ENCODE peak calls at places on chromosomes 4 and X, in four cellular contexts. A, U, X and D are unnamed samples.

GRCh38 chrX:68998716-68999115 is 166.5 kb downstream of the PJA1 start:
- DNase-seq in A (no peak), U (no peak), X (no peak), D (no peak)

GRCh38 chrX:150664290-150664689 is 28.9 kb upstream of the MTMR1 start:
- DNase-seq in A (no peak), U (no peak), X (no peak), D (no peak)

GRCh38 chr4:86235549-86235948 is 124.3 kb downstream of the MAPK10 start:
- DNase-seq in A (no peak), U (no peak), X (no peak), D (no peak)

GRCh38 chrX:71652405-71652804 is 14.9 kb upstream of the LOC101059915 start:
- DNase-seq in A (no peak), U (peak; percentile 48), X (no peak), D (no peak)

GRCh38 chr4:81631958-81632439 is 160.3 kb upstream of the RASGEF1B start:
- DNase-seq in A (no peak), U (peak; percentile 32), X (peak; percentile 1), D (no peak)

GRCh38 chr4:177367336-177367735 is 57.7 kb downstream of the NEIL3 start:
- DNase-seq in A (no peak), U (no peak), X (no peak), D (no peak)

GRCh38 chr4:3489451-3489962 is 26.4 kb downstream of the DOK7 start:
- DNase-seq in A (no peak), U (no peak), X (no peak), D (no peak)

GRCh38 chr4:85783483-85783882 is 308.5 kb downstream of the ARHGAP24 start:
- DNase-seq in A (no peak), U (peak; percentile 96), X (no peak), D (no peak)

GRCh38 chrX:16826207-16826606 is 39.9 kb downstream of the TXLNG start:
- DNase-seq in A (no peak), U (peak; percentile 56), X (no peak), D (no peak)

GRCh38 chr4:145937990-145938611 is 522 bp downstream of the ZNF827 start:
- DNase-seq in A (no peak), U (no peak), X (no peak), D (peak; percentile 33)

GRCh38 chr4:30716158-30716557 is 4.0 kb upstream of the PCDH7 start:
- DNase-seq in A (no peak), U (peak; percentile 27), X (no peak), D (no peak)

GRCh38 chr4:27381806-27382205 is 521.2 kb downstream of the STIM2 start:
- DNase-seq in A (no peak), U (no peak), X (no peak), D (no peak)

GRCh38 chr4:186201535-186202230 is 10.3 kb downstream of the CYP4V2 start:
- DNase-seq in A (no peak), U (peak; percentile 47), X (peak; percentile 31), D (peak; percentile 35)

GRCh38 chr4:6313216-6313615 is 43.6 kb downstream of the WFS1 start:
- DNase-seq in A (no peak), U (no peak), X (no peak), D (no peak)

GRCh38 chrX:68498508-68499379 is at the start of gene YIPF6:
- DNase-seq in A (peak; percentile 47), U (peak; percentile 77), X (no peak), D (peak; percentile 62)

GRCh38 chr4:38691251-38692008 is 27.4 kb downstream of the KLF3 start:
- DNase-seq in A (no peak), U (peak; percentile 92), X (no peak), D (no peak)

GRCh38 chr4:99677161-99677560 is 19.5 kb upstream of the C4orf54 start:
- DNase-seq in A (no peak), U (no peak), X (no peak), D (no peak)

GRCh38 chrX:110338850-110339373 is 19.7 kb upstream of the RTL9 start:
- DNase-seq in A (no peak), U (no peak), X (peak; percentile 55), D (no peak)

GRCh38 chr4:54109226-54110018 is 9.5 kb downstream of the GSX2 start:
- DNase-seq in A (no peak), U (no peak), X (no peak), D (no peak)

GRCh38 chr4:6128221-6128871 is 72.0 kb downstream of the JAKMIP1 start:
- DNase-seq in A (no peak), U (no peak), X (no peak), D (no peak)

GRCh38 chrX:29841750-29842149 is 373.6 kb upstream of the MAGEB2 start:
- DNase-seq in A (no peak), U (peak; percentile 27), X (no peak), D (no peak)

GRCh38 chr4:673349-674091 is 556 bp downstream of the ATP5ME start:
- DNase-seq in A (peak; percentile 36), U (no peak), X (peak; percentile 46), D (no peak)

GRCh38 chr4:5927747-5928146 is 34.9 kb upstream of the CRMP1 start:
- DNase-seq in A (no peak), U (no peak), X (no peak), D (no peak)

GRCh38 chr4:159607824-159608223 is 504.9 kb downstream of the RAPGEF2 start:
- DNase-seq in A (no peak), U (no peak), X (no peak), D (no peak)

GRCh38 chrX:9272166-9272565 is 192.7 kb upstream of the TBL1X start:
- DNase-seq in A (no peak), U (peak; percentile 26), X (no peak), D (no peak)

GRCh38 chr4:32169841-32170240 is 1449.7 kb downstream of the PCDH7 start:
- DNase-seq in A (no peak), U (no peak), X (no peak), D (no peak)

GRCh38 chr4:32172761-32173160 is 1452.6 kb downstream of the PCDH7 start:
- DNase-seq in A (no peak), U (peak; percentile 0), X (no peak), D (no peak)

DNA sequence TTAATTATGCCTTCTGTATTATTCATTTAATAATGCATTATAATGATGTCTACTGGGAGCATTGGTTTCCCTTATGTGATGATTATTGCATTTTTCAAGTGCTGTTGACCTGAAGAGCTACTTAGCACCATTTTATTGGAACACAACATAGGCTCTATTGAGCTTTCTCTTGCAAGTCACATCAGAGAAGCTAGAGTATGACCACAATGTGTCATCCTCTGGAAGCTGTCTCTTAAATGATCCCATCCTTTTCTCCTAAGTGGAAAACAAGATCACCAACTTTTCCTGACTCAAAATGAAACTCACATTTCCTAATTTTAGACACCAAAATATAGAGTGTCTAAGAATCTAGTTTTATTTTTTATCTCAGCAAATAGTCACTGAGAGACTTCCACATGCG is 1451.9 kb downstream of the PCDH7 start:
- DNase-seq in A (no peak), U (no peak), X (no peak), D (no peak)
- TF ChIP-seq CTCF in A (no peak), U (no peak), X (no peak), D (no peak)

DNA sequence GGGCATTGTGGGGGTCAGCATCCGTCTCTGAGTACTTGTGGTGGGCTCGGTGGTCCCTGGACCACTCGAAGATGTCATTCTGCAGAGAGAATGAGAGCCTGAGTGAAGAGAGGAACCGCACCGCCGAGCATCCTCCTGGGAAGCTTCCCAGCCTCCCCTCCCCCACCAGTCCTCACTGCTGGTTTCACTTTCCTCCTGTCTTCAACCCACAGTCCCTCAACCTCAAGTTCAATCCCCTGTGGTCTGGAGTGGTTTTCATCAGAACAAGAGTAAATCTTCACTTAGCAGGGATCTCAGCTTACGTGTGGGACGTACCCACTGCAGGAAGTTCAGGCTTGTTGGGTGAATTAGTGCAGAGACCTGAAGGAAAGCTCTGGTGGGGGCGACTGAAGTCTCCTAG is 117.8 kb downstream of the SCD5 start:
- DNase-seq in A (no peak), U (no peak), X (no peak), D (no peak)
- TF ChIP-seq CTCF in A (no peak), U (no peak), X (no peak), D (no peak)

GRCh38 chrX:74535211-74535621 is 79.2 kb downstream of the RLIM start:
- DNase-seq in A (no peak), U (peak; percentile 61), X (no peak), D (no peak)
- TF ChIP-seq CTCF in A (peak; percentile 28), U (peak; percentile 43), X (peak; percentile 4), D (no peak)

GRCh38 chr4:102610007-102610406 is 108.8 kb downstream of the NFKB1 start:
- DNase-seq in A (no peak), U (peak; percentile 34), X (no peak), D (no peak)
- TF ChIP-seq CTCF in A (no peak), U (peak; percentile 43), X (peak; percentile 9), D (no peak)

DNA sequence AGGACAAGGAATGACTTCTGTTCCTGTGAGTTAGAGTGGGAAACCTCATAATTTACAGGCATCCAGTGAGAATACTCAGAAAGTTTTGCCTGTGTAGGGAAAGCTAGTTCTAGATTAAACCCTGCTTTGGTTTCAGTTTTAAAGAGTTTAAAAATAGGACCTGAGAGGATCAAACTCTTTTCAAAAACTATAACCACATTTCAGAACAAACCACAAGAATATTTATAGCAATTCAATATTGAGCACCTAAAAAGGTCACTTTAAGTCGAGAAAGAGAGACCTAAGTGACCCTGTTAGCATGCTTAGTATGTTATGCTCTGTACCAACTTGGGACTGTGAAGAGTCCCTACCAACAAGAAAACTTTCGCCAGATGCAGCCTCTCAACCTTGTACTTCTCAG is 17.4 kb upstream of the PWWP3B start:
- DNase-seq in A (no peak), U (no peak), X (no peak), D (no peak)
- TF ChIP-seq CTCF in A (no peak), U (no peak), X (no peak), D (no peak)

DNA sequence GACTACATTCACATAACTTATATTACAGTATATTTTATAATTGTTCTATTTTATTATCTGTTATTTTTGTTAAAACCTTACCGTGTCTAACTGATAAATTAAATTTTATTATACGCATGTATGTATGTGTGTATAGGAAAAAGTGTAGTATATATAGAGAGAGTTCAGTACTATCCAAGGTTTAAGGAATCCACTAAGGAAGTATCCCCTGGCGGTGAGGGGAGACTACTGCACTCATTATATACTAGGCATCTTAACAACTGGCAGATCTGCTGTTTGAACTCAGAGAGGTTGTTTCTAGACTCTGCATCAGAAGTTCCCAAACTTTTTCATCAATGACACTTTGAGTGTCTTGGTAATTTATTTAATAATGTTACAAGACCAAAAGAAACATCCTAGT is 70.9 kb downstream of the NDST4 start:
- DNase-seq in A (no peak), U (no peak), X (no peak), D (no peak)
- TF ChIP-seq CTCF in A (no peak), U (peak; percentile 13), X (no peak), D (no peak)

DNA sequence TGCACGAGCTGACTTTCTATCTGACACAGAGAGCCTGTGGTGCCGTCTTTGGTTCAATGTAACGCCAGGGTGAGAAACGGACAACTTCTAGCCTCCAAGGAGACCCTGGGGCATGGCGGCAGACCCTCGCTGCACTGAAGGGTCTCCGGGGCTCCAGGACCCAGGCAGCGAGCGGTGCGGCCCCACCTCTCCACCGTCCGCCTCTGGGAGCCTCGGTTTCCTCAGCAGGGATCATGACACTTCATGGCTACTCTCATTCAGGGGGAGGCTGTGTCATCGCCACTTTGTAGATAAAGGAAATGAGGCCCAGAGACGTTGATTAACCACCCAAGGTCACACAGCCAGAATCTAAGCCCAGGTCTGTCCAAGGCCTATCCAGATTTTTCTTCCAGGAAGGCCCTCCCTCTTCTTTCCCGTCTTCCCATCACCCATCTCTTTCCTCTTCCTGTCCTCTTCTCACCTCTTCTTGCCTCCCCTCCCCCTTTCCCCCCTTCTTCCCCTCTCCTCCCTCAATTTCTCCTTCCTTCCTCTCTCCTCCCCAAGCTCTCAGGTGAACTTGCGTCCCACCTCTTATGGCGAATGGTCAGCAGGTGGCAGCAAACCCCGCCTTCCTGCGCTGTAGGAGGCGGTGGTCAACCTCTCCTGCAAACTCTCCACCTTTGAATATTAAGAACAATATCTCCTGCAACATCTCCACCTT is 69.3 kb upstream of the HMX1 start:
- DNase-seq in A (no peak), U (no peak), X (no peak), D (no peak)
- TF ChIP-seq CTCF in A (no peak), U (no peak), X (no peak), D (no peak)

GRCh38 chr4:90419124-90419711 is 292.0 kb downstream of the CCSER1 start:
- DNase-seq in A (no peak), U (peak; percentile 16), X (no peak), D (no peak)
- TF ChIP-seq CTCF in A (peak; percentile 34), U (peak; percentile 45), X (no peak), D (no peak)